ENCODE peak calls at places on chromosomes 7 and 10, in ten cellular contexts. V is endothelial cell; X is stimulated activated CD4-positive, alpha-beta T cell treated with anti-CD3 and anti-CD28 coated beads, Interleukin-4, amount 100 ng/mL, for 1 hour; I is GF-D8; E is mesendoderm; T is GM20000; J is DMS79; K is fibroblast of pulmonary artery; M is M059J; W is T-helper 9 cell. P is an unnamed sample.

GRCh38 chr7:11620406-11620805 is 211.6 kb downstream of the THSD7A start:
- DNase-seq in V (no peak), X (no peak), I (no peak), E (no peak), T (no peak), J (no peak), K (no peak), M (no peak), W (no peak), P (no peak)

GRCh38 chr7:69757990-69758430 is 159.7 kb downstream of the AUTS2 start:
- DNase-seq in V (no peak), X (no peak), I (no peak), E (peak; percentile 80), T (no peak), J (no peak), K (peak; percentile 52), M (peak; percentile 40), W (no peak), P (no peak)

GRCh38 chr10:92274071-92274470 is 16.8 kb downstream of the CPEB3 start:
- DNase-seq in V (no peak), X (no peak), I (no peak), E (no peak), T (no peak), J (no peak), K (no peak), M (no peak), W (no peak), P (no peak)

GRCh38 chr10:132094581-132095234 is 29.0 kb downstream of the JAKMIP3 start:
- DNase-seq in V (no peak), X (no peak), I (no peak), E (no peak), T (no peak), J (no peak), K (no peak), M (peak; percentile 28), W (no peak), P (no peak)

GRCh38 chr10:104641150-104642000 is at the start of gene SORCS3:
- DNase-seq in V (peak; percentile 44), X (no peak), I (no peak), E (peak; percentile 51), T (peak; percentile 33), J (no peak), K (no peak), M (no peak), W (no peak), P (no peak)

GRCh38 chr7:17021205-17021604 is 139.4 kb upstream of the AGR3 start:
- DNase-seq in V (no peak), X (no peak), I (no peak), E (no peak), T (no peak), J (no peak), K (no peak), M (no peak), W (no peak), P (no peak)

GRCh38 chr7:71482284-71482683 is 350.3 kb downstream of the GALNT17 start:
- DNase-seq in V (no peak), X (no peak), I (no peak), E (no peak), T (no peak), J (no peak), K (no peak), M (no peak), W (no peak), P (no peak)

GRCh38 chr7:30450123-30450982 is 28.2 kb downstream of the NOD1 start:
- DNase-seq in V (no peak), X (no peak), I (no peak), E (no peak), T (no peak), J (no peak), K (no peak), M (peak; percentile 7), W (no peak), P (no peak)

P was measured in progenitor cell of endocrine pancreas.